ENCODE peak calls at places on chromosomes 3 and 15, in eight cellular contexts. U is activated naive CD4-positive, alpha-beta T cell treated with anti-CD3 and anti-CD28 coated beads for 36 hours; L is mesenteric fat pad; P is Caco-2; M is uterus; S is KBM-7; D is NCI-H1092; N is mucosa of descending colon. E is an unnamed sample.

GRCh38 chr3:50230833-50231125 is 5.2 kb upstream of the GNAI2 start:
- DNase-seq in U (no peak), L (no peak), P (no peak), M (no peak), S (no peak), D (no peak), N (no peak), E (no peak)

GRCh38 chr3:45185052-45185451 is 38.9 kb upstream of the CDCP1 start:
- DNase-seq in U (no peak), L (no peak), P (no peak), M (no peak), S (no peak), D (no peak), N (no peak), E (no peak)

GRCh38 chr3:120192159-120192558 is 92.9 kb downstream of the GPR156 start:
- DNase-seq in U (no peak), L (no peak), P (no peak), M (no peak), S (no peak), D (no peak), N (no peak), E (no peak)

GRCh38 chr3:125175321-125176078 is 37.0 kb downstream of the SLC12A8 start:
- DNase-seq in U (no peak), L (peak), P (no peak), M (no peak), S (no peak), D (no peak), N (no peak), E (no peak)

GRCh38 chr3:194327030-194327413 is 24.1 kb downstream of the CPN2 start:
- DNase-seq in U (no peak), L (no peak), P (peak), M (no peak), S (no peak), D (no peak), N (no peak), E (no peak)

GRCh38 chr15:41648770-41649169 is 11.4 kb upstream of the MGA start:
- DNase-seq in U (no peak), L (no peak), P (no peak), M (no peak), S (no peak), D (no peak), N (no peak), E (peak)

GRCh38 chr15:101055411-101055810 is 136.3 kb downstream of the LRRK1 start:
- DNase-seq in U (no peak), L (no peak), P (no peak), M (no peak), S (no peak), D (no peak), N (no peak), E (no peak)

GRCh38 chr3:159914421-159914820 is 74.2 kb upstream of the IL12A start:
- DNase-seq in U (no peak), L (no peak), P (no peak), M (no peak), S (no peak), D (no peak), N (no peak), E (peak)

GRCh38 chr3:194256040-194256945 is 94.8 kb downstream of the CPN2 start:
- DNase-seq in U (no peak), L (peak), P (no peak), M (no peak), S (no peak), D (no peak), N (no peak), E (no peak)

E was measured in adipocyte.